ENCODE peak calls at places on chromosome 18, in four cellular contexts. One of them, this sample, is unnamed.

GRCh38 chr18:5709476-5710095 is 165.8 kb upstream of the EPB41L3 start:
- DNase-seq in HepG2: no peak
- DNase-seq in HCT116: no peak
- DNase-seq in Panc1: no peak
- DNase-seq in this sample: no peak

GRCh38 chr18:9742588-9743131 is 34.6 kb downstream of the RAB31 start:
- DNase-seq in Panc1: no peak
- DNase-seq in HepG2: no peak
- DNase-seq in HCT116: no peak
- DNase-seq in this sample: no peak

GRCh38 chr18:6683112-6683876 is 46.2 kb upstream of the ARHGAP28 start:
- DNase-seq in HepG2: no peak
- DNase-seq in HCT116: no peak
- DNase-seq in Panc1: no peak
- DNase-seq in this sample: peak

GRCh38 chr18:73661457-73661856 is 486.2 kb downstream of the FBXO15 start:
- DNase-seq in HepG2: no peak
- DNase-seq in Panc1: no peak
- DNase-seq in HCT116: no peak
- DNase-seq in this sample: no peak

GRCh38 chr18:35038029-35038428 is 3.2 kb upstream of the MAPRE2 start:
- DNase-seq in HepG2: no peak
- DNase-seq in HCT116: no peak
- DNase-seq in Panc1: no peak
- DNase-seq in this sample: no peak

GRCh38 chr18:41992698-41993097 is 37.7 kb downstream of the PIK3C3 start:
- DNase-seq in HepG2: no peak
- DNase-seq in Panc1: no peak
- DNase-seq in HCT116: no peak
- DNase-seq in this sample: no peak

GRCh38 chr18:59742325-59743111 is 45.3 kb upstream of the CCBE1 start:
- DNase-seq in HepG2: no peak
- DNase-seq in HCT116: no peak
- DNase-seq in Panc1: no peak
- DNase-seq in this sample: no peak

GRCh38 chr18:9066358-9066757 is 36.1 kb upstream of the NDUFV2 start:
- DNase-seq in HCT116: no peak
- DNase-seq in Panc1: no peak
- DNase-seq in HepG2: no peak
- DNase-seq in this sample: no peak

GRCh38 chr18:25962919-25963318 is 127.5 kb downstream of the SS18 start:
- DNase-seq in HCT116: no peak
- DNase-seq in HepG2: no peak
- DNase-seq in Panc1: no peak
- DNase-seq in this sample: no peak

GRCh38 chr18:49467599-49467998 is 7.2 kb upstream of the DYM start:
- DNase-seq in HCT116: no peak
- DNase-seq in Panc1: no peak
- DNase-seq in HepG2: no peak
- DNase-seq in this sample: no peak

GRCh38 chr18:74255022-74255658 is 36.6 kb downstream of the CYB5A start:
- DNase-seq in HepG2: no peak
- DNase-seq in HCT116: no peak
- DNase-seq in Panc1: no peak
- DNase-seq in this sample: no peak

GRCh38 chr18:25310045-25310444 is 41.9 kb downstream of the ZNF521 start:
- DNase-seq in HepG2: no peak
- DNase-seq in HCT116: peak
- DNase-seq in Panc1: no peak
- DNase-seq in this sample: no peak

GRCh38 chr18:63936156-63936931 is 12.8 kb upstream of the HMSD start:
- DNase-seq in Panc1: peak
- DNase-seq in HCT116: peak
- DNase-seq in HepG2: peak
- DNase-seq in this sample: peak

GRCh38 chr18:35091841-35092240 is 50.6 kb downstream of the MAPRE2 start:
- DNase-seq in Panc1: no peak
- DNase-seq in HepG2: no peak
- DNase-seq in HCT116: no peak
- DNase-seq in this sample: no peak

GRCh38 chr18:5467666-5468065 is 76.1 kb downstream of the EPB41L3 start:
- DNase-seq in Panc1: no peak
- DNase-seq in HCT116: no peak
- DNase-seq in HepG2: no peak
- DNase-seq in this sample: no peak

GRCh38 chr18:44133483-44133882 is 547.2 kb upstream of the SETBP1 start:
- DNase-seq in Panc1: no peak
- DNase-seq in HepG2: no peak
- DNase-seq in HCT116: no peak
- DNase-seq in this sample: no peak

GRCh38 chr18:49768051-49768391 is 45.3 kb downstream of the ACAA2 start:
- DNase-seq in HepG2: peak
- DNase-seq in Panc1: peak
- DNase-seq in HCT116: peak
- DNase-seq in this sample: peak

GRCh38 chr18:10265560-10266235 is 188.7 kb upstream of the APCDD1 start:
- DNase-seq in HCT116: no peak
- DNase-seq in HepG2: no peak
- DNase-seq in Panc1: no peak
- DNase-seq in this sample: no peak

GRCh38 chr18:63182861-63183260 is 136.7 kb downstream of the BCL2 start:
- DNase-seq in HepG2: no peak
- DNase-seq in HCT116: no peak
- DNase-seq in Panc1: no peak
- DNase-seq in this sample: no peak

GRCh38 chr18:62577748-62578147 is 54.9 kb downstream of the ZCCHC2 start:
- DNase-seq in Panc1: no peak
- DNase-seq in HepG2: no peak
- DNase-seq in HCT116: no peak
- DNase-seq in this sample: no peak

GRCh38 chr18:25364732-25365131 is 12.8 kb upstream of the ZNF521 start:
- DNase-seq in HepG2: no peak
- DNase-seq in HCT116: no peak
- DNase-seq in Panc1: no peak
- DNase-seq in this sample: no peak

GRCh38 chr18:12038082-12038660 is 55.5 kb upstream of the ANKRD62 start:
- DNase-seq in HCT116: no peak
- DNase-seq in HepG2: no peak
- DNase-seq in Panc1: no peak
- DNase-seq in this sample: no peak

GRCh38 chr18:199768-200167 is 41.4 kb downstream of the USP14 start:
- DNase-seq in HepG2: no peak
- DNase-seq in HCT116: no peak
- DNase-seq in Panc1: no peak
- DNase-seq in this sample: no peak

GRCh38 chr18:12883003-12883683 is 894 bp downstream of the PTPN2 start:
- DNase-seq in HepG2: no peak
- DNase-seq in HCT116: no peak
- DNase-seq in Panc1: no peak
- DNase-seq in this sample: no peak

GRCh38 chr18:20971886-20972267 is 139.7 kb downstream of the ROCK1 start:
- DNase-seq in HepG2: peak
- DNase-seq in Panc1: peak
- DNase-seq in HCT116: peak
- DNase-seq in this sample: peak

GRCh38 chr18:10025756-10026290 is 112.0 kb downstream of the VAPA start:
- DNase-seq in HCT116: no peak
- DNase-seq in HepG2: no peak
- DNase-seq in Panc1: no peak
- DNase-seq in this sample: no peak

GRCh38 chr18:22796069-22796468 is 137.1 kb upstream of the RBBP8 start:
- DNase-seq in HCT116: no peak
- DNase-seq in HepG2: no peak
- DNase-seq in Panc1: no peak
- DNase-seq in this sample: no peak

GRCh38 chr18:74616494-74616893 is 18.8 kb downstream of the ZNF407 start:
- DNase-seq in HCT116: no peak
- DNase-seq in Panc1: no peak
- DNase-seq in HepG2: no peak
- DNase-seq in this sample: no peak

GRCh38 chr18:79770501-79770815 is 27.3 kb upstream of the KCNG2 start:
- DNase-seq in HCT116: no peak
- DNase-seq in Panc1: no peak
- DNase-seq in HepG2: no peak
- DNase-seq in this sample: no peak

GRCh38 chr18:63909870-63910269 is 2.1 kb downstream of the SERPINB10 start:
- DNase-seq in Panc1: no peak
- DNase-seq in HepG2: no peak
- DNase-seq in HCT116: no peak
- DNase-seq in this sample: no peak

GRCh38 chr18:63202814-63203213 is 116.8 kb downstream of the BCL2 start:
- DNase-seq in Panc1: no peak
- DNase-seq in HCT116: no peak
- DNase-seq in HepG2: no peak
- DNase-seq in this sample: no peak

GRCh38 chr18:8744038-8744437 is 38.7 kb downstream of the MTCL1 start:
- DNase-seq in HepG2: no peak
- DNase-seq in Panc1: no peak
- DNase-seq in HCT116: no peak
- DNase-seq in this sample: no peak

GRCh38 chr18:13547347-13547746 is 179.0 kb downstream of the FAM210A start:
- DNase-seq in HepG2: no peak
- DNase-seq in Panc1: no peak
- DNase-seq in HCT116: no peak
- DNase-seq in this sample: no peak

DNA sequence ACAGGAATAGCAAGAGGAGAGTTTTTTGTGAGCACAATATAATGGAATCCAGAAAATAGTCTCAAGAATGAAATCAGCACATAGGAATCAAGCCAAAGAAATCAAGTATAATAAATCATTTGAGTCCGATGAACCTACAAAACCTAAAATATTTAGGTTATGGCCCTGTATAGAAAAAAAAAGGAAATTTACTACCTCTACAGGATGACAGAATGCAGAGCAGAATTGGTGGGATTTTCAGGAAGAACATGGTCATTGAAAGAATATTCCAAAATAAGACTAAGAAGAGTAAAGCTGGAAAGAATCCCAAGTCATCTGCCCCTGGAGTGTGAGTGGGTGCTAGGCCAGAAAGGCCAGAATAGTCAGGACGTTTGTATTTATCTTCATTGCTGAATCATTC is 1041.2 kb upstream of the CDH2 start:
- DNase-seq in Panc1: no peak
- DNase-seq in HepG2: no peak
- DNase-seq in HCT116: no peak
- DNase-seq in this sample: no peak
- TF ChIP-seq TCF7L2 in Panc1: no peak
- TF ChIP-seq TCF7L2 in HepG2: no peak
- TF ChIP-seq TCF7L2 in HCT116: no peak
- TF ChIP-seq TCF7L2 in this sample: no peak

DNA sequence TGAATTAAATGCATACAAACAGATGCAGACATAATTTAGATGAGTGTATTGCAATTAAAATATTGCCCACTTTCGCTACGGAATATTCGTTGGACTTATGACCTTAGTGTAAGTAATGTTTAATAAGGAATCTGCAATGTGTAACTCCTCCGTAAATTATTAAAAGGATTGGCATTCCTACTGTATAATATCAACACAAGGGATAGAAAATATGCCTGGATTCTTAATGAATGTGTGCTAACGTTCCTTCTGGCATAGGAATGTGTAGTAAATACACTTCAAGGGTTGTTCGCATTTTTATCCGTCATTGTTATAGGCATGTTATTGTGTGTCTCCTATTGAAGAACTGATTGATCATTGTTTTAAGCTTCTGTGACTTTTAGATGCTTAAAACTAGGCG is 134.4 kb downstream of the NEDD4L start:
- DNase-seq in Panc1: no peak
- DNase-seq in HepG2: peak
- DNase-seq in HCT116: no peak
- DNase-seq in this sample: no peak
- TF ChIP-seq TCF7L2 in Panc1: no peak
- TF ChIP-seq TCF7L2 in HepG2: no peak
- TF ChIP-seq TCF7L2 in HCT116: no peak
- TF ChIP-seq TCF7L2 in this sample: no peak

GRCh38 chr18:48453330-48454063 is 44.3 kb upstream of the ZBTB7C start:
- DNase-seq in HCT116: no peak
- DNase-seq in HepG2: no peak
- DNase-seq in Panc1: no peak
- DNase-seq in this sample: no peak

GRCh38 chr18:48455555-48456478 is 46.6 kb upstream of the ZBTB7C start:
- DNase-seq in HepG2: no peak
- DNase-seq in Panc1: no peak
- DNase-seq in HCT116: peak
- DNase-seq in this sample: no peak

GRCh38 chr18:48452863-48453323 is 43.7 kb upstream of the ZBTB7C start:
- DNase-seq in HCT116: no peak
- DNase-seq in Panc1: no peak
- DNase-seq in HepG2: peak
- DNase-seq in this sample: no peak

GRCh38 chr18:48456838-48457237 is 47.7 kb upstream of the ZBTB7C start:
- DNase-seq in HepG2: no peak
- DNase-seq in Panc1: no peak
- DNase-seq in HCT116: no peak
- DNase-seq in this sample: no peak

GRCh38 chr18:48454146-48454796 is 45.1 kb upstream of the ZBTB7C start:
- DNase-seq in HepG2: peak
- DNase-seq in HCT116: no peak
- DNase-seq in Panc1: no peak
- DNase-seq in this sample: no peak
- TF ChIP-seq TCF7L2 in HepG2: no peak
- TF ChIP-seq TCF7L2 in HCT116: no peak
- TF ChIP-seq TCF7L2 in Panc1: no peak
- TF ChIP-seq TCF7L2 in this sample: no peak

DNA sequence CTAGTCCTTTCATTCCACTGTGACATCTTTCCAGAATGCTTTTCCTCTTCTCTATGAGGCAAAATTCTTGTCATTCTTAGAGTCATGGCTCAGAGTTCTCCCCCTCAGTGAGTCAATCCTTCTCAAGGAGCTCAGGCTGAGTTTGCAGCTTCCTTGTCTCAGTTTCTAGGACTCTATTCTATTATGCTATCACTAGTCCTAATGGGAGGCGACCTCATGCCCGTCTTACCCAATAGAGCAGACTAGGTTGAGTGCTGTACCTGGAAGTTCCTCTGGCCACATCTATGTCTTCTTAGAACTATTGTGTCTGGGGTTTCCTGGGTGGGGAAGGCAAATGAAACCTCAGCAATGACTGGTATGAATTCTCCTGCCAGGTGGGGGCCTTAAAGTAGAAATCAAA is 51.5 kb downstream of the HAUS1 start:
- DNase-seq in Panc1: no peak
- DNase-seq in HCT116: no peak
- DNase-seq in HepG2: no peak
- DNase-seq in this sample: no peak
- TF ChIP-seq TCF7L2 in Panc1: no peak
- TF ChIP-seq TCF7L2 in HCT116: no peak
- TF ChIP-seq TCF7L2 in HepG2: no peak
- TF ChIP-seq TCF7L2 in this sample: no peak

GRCh38 chr18:54612237-54612636 is 21.2 kb downstream of the DYNAP start:
- DNase-seq in Panc1: no peak
- DNase-seq in HepG2: no peak
- DNase-seq in HCT116: no peak
- DNase-seq in this sample: no peak
- TF ChIP-seq TCF7L2 in Panc1: no peak
- TF ChIP-seq TCF7L2 in HepG2: no peak
- TF ChIP-seq TCF7L2 in HCT116: no peak
- TF ChIP-seq TCF7L2 in this sample: no peak

GRCh38 chr18:32770651-32771168 is 2.1 kb downstream of the KLHL14 start:
- DNase-seq in HepG2: no peak
- DNase-seq in HCT116: no peak
- DNase-seq in Panc1: no peak
- DNase-seq in this sample: no peak
- TF ChIP-seq TCF7L2 in HepG2: no peak
- TF ChIP-seq TCF7L2 in HCT116: no peak
- TF ChIP-seq TCF7L2 in Panc1: no peak
- TF ChIP-seq TCF7L2 in this sample: no peak